ENCODE peak calls at places on chromosome 19, in seven cellular contexts. P, M, A, Q, H, R and J are unnamed samples.

GRCh38 chr19:39928357-39928725 is 6.1 kb downstream of the FCGBP start:
- DNase-seq in P (no peak), M (no peak), A (no peak), Q (no peak), H (no peak), R (no peak), J (no peak)

GRCh38 chr19:17049711-17050280 is 23.2 kb upstream of the CPAMD8 start:
- DNase-seq in P (peak), M (no peak), A (no peak), Q (no peak), H (no peak), R (no peak), J (peak)

GRCh38 chr19:57280913-57281425 is 684 bp downstream of the ZNF460 start:
- DNase-seq in P (no peak), M (peak), A (peak), Q (no peak), H (peak), R (no peak), J (no peak)

GRCh38 chr19:495440-496332 is 600 bp upstream of the MADCAM1 start:
- DNase-seq in P (peak), M (no peak), A (no peak), Q (no peak), H (peak), R (peak), J (no peak)

GRCh38 chr19:10892256-10892655 is 20.9 kb downstream of the CARM1 start:
- DNase-seq in P (no peak), M (no peak), A (no peak), Q (no peak), H (peak), R (no peak), J (no peak)

GRCh38 chr19:6750062-6750461 is 10.6 kb downstream of the TRIP10 start:
- DNase-seq in P (no peak), M (no peak), A (no peak), Q (peak), H (no peak), R (no peak), J (no peak)

GRCh38 chr19:39448271-39448670 is 2.9 kb downstream of the SUPT5H start:
- DNase-seq in P (peak), M (no peak), A (no peak), Q (no peak), H (no peak), R (no peak), J (peak)

GRCh38 chr19:34274827-34275625 is 20.7 kb downstream of the GARRE1 start:
- DNase-seq in P (peak), M (no peak), A (no peak), Q (no peak), H (no peak), R (no peak), J (no peak)

GRCh38 chr19:44998025-44998424 is 3.2 kb upstream of the RELB start:
- DNase-seq in P (no peak), M (no peak), A (no peak), Q (no peak), H (no peak), R (no peak), J (no peak)

GRCh38 chr19:51469162-51469561 is 9.2 kb upstream of the CEACAM18 start:
- DNase-seq in P (no peak), M (no peak), A (no peak), Q (no peak), H (no peak), R (no peak), J (no peak)

GRCh38 chr19:43532571-43532961 is 422 bp upstream of the ZNF575 start:
- DNase-seq in P (peak), M (no peak), A (no peak), Q (peak), H (no peak), R (no peak), J (no peak)

GRCh38 chr19:7456964-7457541 is 31.8 kb downstream of the PEX11G start:
- DNase-seq in P (peak), M (no peak), A (no peak), Q (no peak), H (no peak), R (no peak), J (peak)

GRCh38 chr19:54336893-54337857 is 1.8 kb downstream of the LILRA4 start:
- DNase-seq in P (no peak), M (no peak), A (no peak), Q (no peak), H (no peak), R (no peak), J (no peak)